ENCODE peak calls at places on chromosomes 1 and 21, in eight cellular contexts. One of them, this sample, is unnamed. For H3K27me3 and H3K4me1, the result is how much of the 10 kb centered on the place peaks cover.

GRCh38 chr21:44364151-44365053 is 11.0 kb downstream of the TRPM2 start:
- DNase-seq in tibial nerve: peak
- DNase-seq in heart left ventricle: no peak
- DNase-seq in ovary: no peak
- DNase-seq in Peyer's patch: peak
- DNase-seq in stomach: no peak
- DNase-seq in body of pancreas: no peak
- DNase-seq in uterus: peak
- DNase-seq in this sample: no peak

GRCh38 chr21:42377951-42378340 is 11.6 kb upstream of the TFF1 start:
- DNase-seq in tibial nerve: no peak
- DNase-seq in uterus: no peak
- DNase-seq in Peyer's patch: no peak
- DNase-seq in stomach: no peak
- DNase-seq in heart left ventricle: no peak
- DNase-seq in body of pancreas: no peak
- DNase-seq in ovary: no peak
- DNase-seq in this sample: no peak

GRCh38 chr21:45511661-45512431 is 30.4 kb downstream of the SLC19A1 start:
- DNase-seq in tibial nerve: no peak
- DNase-seq in stomach: peak
- DNase-seq in body of pancreas: no peak
- DNase-seq in heart left ventricle: peak
- DNase-seq in uterus: no peak
- DNase-seq in ovary: peak
- DNase-seq in Peyer's patch: no peak
- DNase-seq in this sample: no peak

GRCh38 chr1:206933333-206933945 is 11.7 kb upstream of the FCMR start:
- DNase-seq in heart left ventricle: peak
- DNase-seq in Peyer's patch: no peak
- DNase-seq in uterus: no peak
- DNase-seq in tibial nerve: no peak
- DNase-seq in ovary: no peak
- DNase-seq in body of pancreas: peak
- DNase-seq in stomach: peak
- DNase-seq in this sample: no peak

GRCh38 chr1:33949570-33949969 is 85.7 kb downstream of the HMGB4 start:
- DNase-seq in stomach: no peak
- DNase-seq in Peyer's patch: no peak
- DNase-seq in uterus: no peak
- DNase-seq in ovary: no peak
- DNase-seq in heart left ventricle: no peak
- DNase-seq in tibial nerve: no peak
- DNase-seq in body of pancreas: no peak
- DNase-seq in this sample: no peak

GRCh38 chr1:217117973-217118465 is 394.8 kb upstream of the ESRRG start:
- DNase-seq in body of pancreas: no peak
- DNase-seq in uterus: no peak
- DNase-seq in ovary: no peak
- DNase-seq in stomach: no peak
- DNase-seq in heart left ventricle: no peak
- DNase-seq in Peyer's patch: no peak
- DNase-seq in tibial nerve: no peak
- DNase-seq in this sample: no peak

GRCh38 chr1:77197351-77197750 is 21.9 kb downstream of the PIGK start:
- DNase-seq in heart left ventricle: no peak
- DNase-seq in uterus: no peak
- DNase-seq in body of pancreas: no peak
- DNase-seq in tibial nerve: no peak
- DNase-seq in Peyer's patch: no peak
- DNase-seq in ovary: no peak
- DNase-seq in stomach: no peak
- DNase-seq in this sample: no peak

GRCh38 chr1:16204634-16205332 is 7.7 kb downstream of the ARHGEF19 start:
- DNase-seq in tibial nerve: no peak
- DNase-seq in Peyer's patch: peak
- DNase-seq in uterus: peak
- DNase-seq in body of pancreas: peak
- DNase-seq in heart left ventricle: no peak
- DNase-seq in ovary: no peak
- DNase-seq in stomach: peak
- DNase-seq in this sample: no peak

GRCh38 chr1:39170731-39171375 is 33.6 kb upstream of the MACF1 start:
- DNase-seq in tibial nerve: no peak
- DNase-seq in Peyer's patch: no peak
- DNase-seq in heart left ventricle: no peak
- DNase-seq in ovary: no peak
- DNase-seq in body of pancreas: no peak
- DNase-seq in uterus: no peak
- DNase-seq in stomach: no peak
- DNase-seq in this sample: no peak

GRCh38 chr1:174999926-175000696 is at the start of gene CACYBP:
- DNase-seq in stomach: peak
- DNase-seq in body of pancreas: peak
- DNase-seq in heart left ventricle: no peak
- DNase-seq in ovary: no peak
- DNase-seq in uterus: peak
- DNase-seq in Peyer's patch: no peak
- DNase-seq in tibial nerve: peak
- DNase-seq in this sample: peak

GRCh38 chr1:2921970-2922686 is 99.1 kb upstream of the ACTRT2 start:
- DNase-seq in heart left ventricle: no peak
- DNase-seq in uterus: no peak
- DNase-seq in ovary: no peak
- DNase-seq in Peyer's patch: peak
- DNase-seq in tibial nerve: no peak
- DNase-seq in body of pancreas: peak
- DNase-seq in stomach: no peak
- DNase-seq in this sample: no peak

GRCh38 chr1:23343246-23344110 is 606 bp downstream of the HNRNPR start:
- DNase-seq in body of pancreas: peak
- DNase-seq in heart left ventricle: peak
- DNase-seq in Peyer's patch: no peak
- DNase-seq in tibial nerve: no peak
- DNase-seq in stomach: peak
- DNase-seq in ovary: no peak
- DNase-seq in uterus: peak
- DNase-seq in this sample: no peak

GRCh38 chr1:40866408-40866788 is 4.2 kb upstream of the CITED4 start:
- DNase-seq in Peyer's patch: no peak
- DNase-seq in stomach: no peak
- DNase-seq in ovary: no peak
- DNase-seq in uterus: no peak
- DNase-seq in tibial nerve: no peak
- DNase-seq in body of pancreas: no peak
- DNase-seq in heart left ventricle: no peak
- DNase-seq in this sample: no peak

GRCh38 chr1:40859017-40859416 is 3.1 kb downstream of the CITED4 start:
- DNase-seq in body of pancreas: no peak
- DNase-seq in ovary: no peak
- DNase-seq in uterus: no peak
- DNase-seq in stomach: no peak
- DNase-seq in Peyer's patch: no peak
- DNase-seq in heart left ventricle: no peak
- DNase-seq in tibial nerve: no peak
- DNase-seq in this sample: no peak

GRCh38 chr1:40861227-40862003 is 748 bp downstream of the CITED4 start:
- DNase-seq in Peyer's patch: peak
- DNase-seq in body of pancreas: peak
- DNase-seq in stomach: peak
- DNase-seq in ovary: peak
- DNase-seq in uterus: no peak
- DNase-seq in heart left ventricle: peak
- DNase-seq in tibial nerve: no peak
- DNase-seq in this sample: no peak

GRCh38 chr1:40860706-40861226 is 1.4 kb downstream of the CITED4 start:
- DNase-seq in heart left ventricle: peak
- DNase-seq in ovary: peak
- DNase-seq in tibial nerve: no peak
- DNase-seq in uterus: no peak
- DNase-seq in body of pancreas: peak
- DNase-seq in Peyer's patch: no peak
- DNase-seq in stomach: no peak
- DNase-seq in this sample: peak

DNA sequence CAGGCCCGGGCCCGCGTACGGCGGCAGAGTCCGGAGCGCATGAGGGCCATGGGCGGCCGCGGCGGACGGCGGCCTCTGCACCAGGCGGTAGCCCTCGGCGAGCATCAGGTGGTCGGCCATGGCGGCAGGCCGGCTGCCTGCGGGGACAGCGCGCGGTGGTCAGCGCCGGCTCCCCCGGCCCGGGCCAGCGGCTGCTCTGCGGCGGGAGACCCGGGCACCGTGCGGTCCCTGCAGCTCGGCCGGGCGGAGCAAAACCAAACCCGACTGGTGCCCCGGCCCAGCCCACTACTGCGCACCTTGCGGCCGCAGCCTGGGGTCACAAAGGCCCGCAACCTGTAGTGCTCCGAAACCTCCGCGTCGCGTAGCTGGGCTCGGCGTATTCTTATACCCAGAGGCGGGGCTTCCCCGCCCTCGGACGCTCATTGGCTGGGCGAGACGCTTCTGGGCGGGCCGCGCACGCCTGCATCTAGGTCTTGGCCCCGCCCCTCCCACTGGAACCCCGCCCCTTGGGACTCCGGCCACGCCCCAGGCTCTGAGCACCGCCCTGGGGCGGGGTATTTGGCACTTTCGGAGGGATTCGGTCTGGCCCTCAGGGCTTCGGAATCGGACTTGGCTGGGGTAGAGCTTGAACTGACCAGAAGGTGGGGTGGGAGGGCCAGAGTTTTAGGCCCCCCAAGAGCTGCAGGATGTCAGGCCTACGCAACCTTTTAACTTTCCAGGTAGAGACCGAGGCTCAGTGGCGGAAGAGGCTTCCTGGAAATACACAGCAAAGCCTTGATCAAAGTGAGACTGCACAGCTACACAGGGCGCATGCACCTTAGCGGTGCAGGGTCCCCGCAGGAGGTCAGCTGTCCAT is at the start of gene CITED4:
- DNase-seq in uterus: peak
- DNase-seq in Peyer's patch: peak
- DNase-seq in ovary: peak
- DNase-seq in tibial nerve: peak
- DNase-seq in heart left ventricle: peak
- DNase-seq in body of pancreas: peak
- DNase-seq in stomach: peak
- DNase-seq in this sample: peak
- TF ChIP-seq POLR2A in uterus: peak
- TF ChIP-seq POLR2A in Peyer's patch: peak
- TF ChIP-seq POLR2A in ovary: peak
- TF ChIP-seq POLR2A in tibial nerve: peak
- TF ChIP-seq POLR2A in heart left ventricle: peak
- TF ChIP-seq POLR2A in body of pancreas: peak
- TF ChIP-seq POLR2A in stomach: no peak
- TF ChIP-seq POLR2A in this sample: peak

DNA sequence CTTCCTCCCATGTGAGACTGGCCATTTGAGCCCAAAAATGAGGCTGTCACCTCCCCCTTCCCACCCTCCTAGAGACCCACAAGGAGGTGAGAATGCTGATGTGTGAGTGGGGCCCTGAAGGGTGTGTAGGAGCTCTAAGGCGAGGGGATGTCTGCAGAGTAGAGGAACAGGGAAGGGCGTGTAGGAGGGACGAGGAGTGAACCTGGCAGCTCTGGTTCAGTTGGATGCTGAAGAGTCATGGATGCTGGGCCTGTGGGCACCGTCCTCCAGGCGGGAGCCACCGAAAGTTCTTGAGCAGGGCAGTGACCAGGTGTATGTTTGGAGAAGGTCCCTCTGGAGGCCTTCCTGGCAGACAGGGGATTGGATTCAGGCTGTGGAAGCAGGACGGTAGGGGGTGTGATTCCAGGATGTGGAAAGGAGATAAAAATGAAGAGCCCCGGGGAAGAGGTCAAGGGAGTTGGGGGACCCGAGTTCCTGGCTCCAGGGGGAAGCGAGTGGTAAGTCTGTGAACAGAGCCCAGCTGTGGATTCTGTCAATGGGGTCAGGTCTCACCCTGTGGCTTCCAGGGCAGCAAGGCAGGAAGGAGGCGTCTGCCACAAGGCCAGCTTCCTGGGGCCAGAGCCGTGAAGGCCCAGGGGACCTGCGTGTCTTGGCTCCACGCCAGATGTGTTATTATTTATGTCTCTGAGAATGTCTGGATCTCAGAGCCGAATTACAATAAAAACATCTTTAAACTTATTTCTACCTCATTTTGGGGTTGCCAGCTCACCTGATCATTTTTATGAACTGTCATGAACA is 7.9 kb downstream of the SAMD11 start:
- DNase-seq in heart left ventricle: no peak
- DNase-seq in stomach: no peak
- DNase-seq in body of pancreas: no peak
- DNase-seq in uterus: no peak
- DNase-seq in ovary: no peak
- DNase-seq in Peyer's patch: no peak
- DNase-seq in tibial nerve: no peak
- DNase-seq in this sample: no peak
- H3K27me3 ChIP-seq in heart left ventricle: under half
- H3K27me3 ChIP-seq in stomach: under half
- H3K27me3 ChIP-seq in body of pancreas: under half
- H3K27me3 ChIP-seq in uterus: under half
- H3K27me3 ChIP-seq in ovary: under half
- H3K27me3 ChIP-seq in Peyer's patch: under half
- H3K27me3 ChIP-seq in tibial nerve: half or more
- H3K27me3 ChIP-seq in this sample: under half

DNA sequence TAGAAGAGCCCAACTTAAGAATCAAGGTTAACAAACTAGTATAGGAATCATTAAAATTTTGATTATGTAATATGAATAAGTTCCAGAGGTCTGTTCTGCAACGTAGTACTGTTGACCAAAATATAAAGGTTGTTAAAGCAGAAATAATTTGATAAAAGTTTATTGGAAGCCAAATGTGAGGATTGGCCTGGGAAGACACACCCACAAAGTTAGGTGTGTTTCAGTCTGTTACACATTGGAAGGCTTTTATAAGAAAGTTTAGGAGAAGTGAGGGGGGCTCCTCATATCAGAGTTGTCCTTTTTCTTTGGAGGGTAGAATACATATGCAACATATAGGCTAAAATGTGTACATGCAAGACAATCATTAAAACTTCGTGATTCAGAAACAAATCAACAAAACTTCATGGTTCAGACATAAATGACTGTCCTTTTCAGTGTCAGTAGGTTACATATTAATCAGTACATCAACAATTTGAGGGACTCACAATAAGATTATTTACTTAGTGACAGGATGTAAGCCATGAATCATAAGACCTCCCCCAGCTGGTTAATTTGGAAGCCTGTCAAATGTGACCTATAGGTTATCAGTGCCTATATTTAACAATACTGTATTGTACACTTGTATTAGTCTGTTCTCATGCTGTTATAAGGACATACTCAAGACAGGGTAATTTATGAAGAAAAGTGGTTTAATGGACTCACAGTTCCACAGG is 245.0 kb upstream of the B3GALT2 start:
- DNase-seq in body of pancreas: no peak
- DNase-seq in uterus: no peak
- DNase-seq in ovary: no peak
- DNase-seq in Peyer's patch: no peak
- DNase-seq in heart left ventricle: no peak
- DNase-seq in tibial nerve: no peak
- DNase-seq in stomach: no peak
- DNase-seq in this sample: no peak
- H3K4me1 ChIP-seq in body of pancreas: under half
- H3K4me1 ChIP-seq in uterus: under half
- H3K4me1 ChIP-seq in ovary: under half
- H3K4me1 ChIP-seq in Peyer's patch: under half
- H3K4me1 ChIP-seq in heart left ventricle: under half
- H3K4me1 ChIP-seq in tibial nerve: under half
- H3K4me1 ChIP-seq in stomach: under half
- H3K4me1 ChIP-seq in this sample: under half

GRCh38 chr1:224543453-224543852 is 72.7 kb upstream of the CNIH3 start:
- DNase-seq in tibial nerve: no peak
- DNase-seq in Peyer's patch: no peak
- DNase-seq in body of pancreas: no peak
- DNase-seq in heart left ventricle: no peak
- DNase-seq in uterus: no peak
- DNase-seq in ovary: no peak
- DNase-seq in stomach: no peak
- DNase-seq in this sample: no peak
- TF ChIP-seq POLR2A in tibial nerve: no peak
- TF ChIP-seq POLR2A in Peyer's patch: no peak
- TF ChIP-seq POLR2A in body of pancreas: no peak
- TF ChIP-seq POLR2A in heart left ventricle: no peak
- TF ChIP-seq POLR2A in uterus: no peak
- TF ChIP-seq POLR2A in ovary: no peak
- TF ChIP-seq POLR2A in stomach: no peak
- TF ChIP-seq POLR2A in this sample: no peak

This sample was measured in breast epithelium.